ENCODE peak calls at places on chromosomes 7 and 10, in five cellular contexts. K is colonic mucosa, P is cardiac fibroblast, D is epithelial cell of esophagus, N is Peyer's patch. S is an unnamed sample.

GRCh38 chr7:74479961-74480829 is 26.5 kb downstream of the GTF2IRD1 start:
- DNase-seq in P (peak), D (peak), N (no peak), K (peak), S (no peak)

GRCh38 chr10:69636626-69637550 is 6.8 kb downstream of the FAM241B start:
- DNase-seq in N (no peak), P (peak), K (peak), D (peak), S (no peak)

GRCh38 chr7:104627516-104627915 is 299.1 kb downstream of the LHFPL3 start:
- DNase-seq in P (peak), D (peak), K (no peak), N (no peak), S (peak)

GRCh38 chr10:76491216-76491615 is 1059.8 kb downstream of the LRMDA start:
- DNase-seq in P (peak), N (no peak), D (peak), K (no peak), S (no peak)

GRCh38 chr10:126240483-126240882 is 147.8 kb downstream of the ADAM12 start:
- DNase-seq in K (no peak), N (no peak), D (no peak), P (no peak), S (no peak)

GRCh38 chr10:88092975-88093374 is 229.6 kb downstream of the PTEN start:
- DNase-seq in D (no peak), N (no peak), P (no peak), K (no peak), S (no peak)

GRCh38 chr10:98790817-98791216 is 344.1 kb upstream of the HPS1 start:
- DNase-seq in P (peak), K (no peak), N (no peak), D (peak), S (no peak)

GRCh38 chr7:141271451-141271850 is 197.6 kb downstream of the TMEM178B start:
- DNase-seq in K (no peak), P (no peak), D (no peak), N (no peak), S (no peak)

GRCh38 chr10:15262036-15262713 is 93.7 kb upstream of the NMT2 start:
- DNase-seq in K (peak), N (no peak), P (peak), D (peak), S (no peak)

GRCh38 chr10:29870522-29871044 is 188.8 kb downstream of the JCAD start:
- DNase-seq in N (no peak), P (no peak), K (no peak), D (no peak), S (no peak)

GRCh38 chr10:47349516-47349915 is 1.4 kb downstream of the RBP3 start:
- DNase-seq in K (no peak), P (no peak), D (no peak), N (no peak), S (no peak)

GRCh38 chr10:63266337-63267327 is 133.5 kb downstream of the NRBF2 start:
- DNase-seq in N (no peak), D (no peak), K (no peak), P (peak), S (no peak)

GRCh38 chr10:107740962-107741690 is 576.6 kb upstream of the SORCS1 start:
- DNase-seq in K (no peak), N (no peak), D (peak), P (peak), S (no peak)

GRCh38 chr7:155230169-155230593 is 67.5 kb upstream of the INSIG1 start:
- DNase-seq in D (peak), K (no peak), P (peak), N (no peak), S (no peak)

GRCh38 chr10:32239770-32240169 is 107.2 kb downstream of the EPC1 start:
- DNase-seq in P (peak), K (no peak), D (peak), N (no peak), S (no peak)

GRCh38 chr10:42998481-42999384 is 78.1 kb upstream of the RET start:
- DNase-seq in P (no peak), D (no peak), K (peak), N (no peak), S (no peak)

GRCh38 chr7:46716926-46717325 is 795.9 kb upstream of the IGFBP3 start:
- DNase-seq in N (no peak), D (no peak), K (no peak), P (no peak), S (no peak)

GRCh38 chr10:10209152-10209551 is 808.5 kb upstream of the CELF2 start:
- DNase-seq in P (peak), N (no peak), D (peak), K (peak), S (no peak)

GRCh38 chr7:115914951-115915350 is 115.6 kb downstream of the TFEC start:
- DNase-seq in N (no peak), P (no peak), D (no peak), K (no peak), S (no peak)

GRCh38 chr10:119253433-119254174 is 46.2 kb downstream of the GRK5 start:
- DNase-seq in P (peak), D (peak), N (no peak), K (peak), S (no peak)

GRCh38 chr7:44368885-44369284 is 43.5 kb upstream of the CAMK2B start:
- DNase-seq in P (peak), K (no peak), D (no peak), N (no peak), S (no peak)

GRCh38 chr7:45176091-45176490 is 18.5 kb downstream of the RAMP3 start:
- DNase-seq in D (no peak), P (no peak), N (no peak), K (no peak), S (no peak)

GRCh38 chr10:77027576-77027975 is 610.0 kb downstream of the KCNMA1 start:
- DNase-seq in N (no peak), K (no peak), D (no peak), P (no peak), S (no peak)

GRCh38 chr7:1854521-1855395 is 184.7 kb downstream of the ELFN1 start:
- DNase-seq in N (no peak), P (no peak), K (no peak), D (no peak), S (peak)

GRCh38 chr10:55668326-55668922 is 692.6 kb downstream of the ZWINT start:
- DNase-seq in K (no peak), N (no peak), P (no peak), D (peak), S (peak)

GRCh38 chr7:153193144-153193595 is 433.6 kb downstream of the ACTR3B start:
- DNase-seq in P (peak), D (peak), K (no peak), N (no peak), S (peak)

GRCh38 chr7:98240961-98241673 is 10.9 kb downstream of the TECPR1 start:
- DNase-seq in D (peak), N (peak), P (peak), K (peak), S (no peak)

GRCh38 chr10:74738985-74739567 is 87.3 kb upstream of the KAT6B start:
- DNase-seq in K (peak), N (peak), P (peak), D (peak), S (peak)

GRCh38 chr7:101663747-101664146 is 34.7 kb upstream of the MYL10 start:
- DNase-seq in K (no peak), D (no peak), N (no peak), P (no peak), S (no peak)

GRCh38 chr10:117311261-117311660 is 64.0 kb downstream of the PDZD8 start:
- DNase-seq in P (no peak), D (no peak), N (no peak), K (no peak), S (no peak)

GRCh38 chr7:22601812-22602568 is 102.0 kb upstream of the STEAP1B start:
- DNase-seq in P (peak), K (no peak), D (peak), N (no peak), S (no peak)

GRCh38 chr10:53521081-53521480 is 748.5 kb upstream of the MBL2 start:
- DNase-seq in D (no peak), N (no peak), K (no peak), P (no peak), S (no peak)

GRCh38 chr7:104272767-104273384 is 55.5 kb upstream of the LHFPL3 start:
- DNase-seq in P (peak), N (no peak), K (peak), D (peak), S (peak)

GRCh38 chr7:47622946-47623640 is 41.2 kb upstream of the TNS3 start:
- DNase-seq in N (no peak), D (peak), P (peak), K (no peak), S (no peak)

DNA sequence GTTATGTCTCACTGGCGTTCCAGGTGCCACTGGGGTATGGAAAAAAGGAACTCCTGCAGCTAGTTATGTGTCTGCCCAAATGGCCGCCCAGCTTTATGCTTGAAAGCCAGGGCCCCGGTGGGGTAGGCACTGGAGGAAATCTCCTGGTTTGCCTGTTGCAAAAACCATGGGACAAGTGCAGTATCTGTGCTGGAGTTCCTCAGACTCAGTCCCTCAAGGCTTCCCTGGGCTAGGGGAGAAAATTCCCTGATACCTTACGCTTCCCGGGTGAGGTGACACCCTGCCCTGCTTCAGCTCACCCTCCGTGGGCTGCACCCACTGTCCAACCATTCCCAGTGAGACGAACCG is 90.3 kb upstream of the CDK6 start:
- DNase-seq in P (no peak), N (no peak), D (no peak), K (no peak), S (no peak)
- H3K4me3 ChIP-seq in P (no peak), N (no peak), D (no peak), K (no peak), S (no peak)

DNA sequence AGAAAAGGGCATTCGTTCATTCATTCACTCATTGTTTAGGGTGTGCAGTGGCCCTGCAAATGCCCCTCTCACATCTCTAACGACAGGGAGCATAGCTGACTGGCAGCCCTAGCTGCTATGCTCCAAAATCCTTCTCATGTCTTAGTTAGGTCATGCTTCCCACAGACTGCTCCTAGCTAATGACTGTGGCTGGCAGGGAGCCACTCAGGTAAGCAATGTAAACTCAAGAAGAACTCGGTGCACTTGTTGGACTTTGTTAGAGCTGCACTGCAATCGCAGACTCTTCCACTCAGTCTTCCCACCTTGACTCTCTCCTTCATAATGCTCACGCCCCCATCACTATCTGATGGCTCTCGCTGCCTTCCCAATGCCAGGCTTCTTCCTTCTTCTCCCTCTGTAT is 24.1 kb downstream of the OR9A2 start:
- DNase-seq in P (no peak), D (no peak), N (no peak), K (peak), S (no peak)
- H3K4me3 ChIP-seq in P (no peak), D (no peak), N (no peak), K (no peak), S (peak)

DNA sequence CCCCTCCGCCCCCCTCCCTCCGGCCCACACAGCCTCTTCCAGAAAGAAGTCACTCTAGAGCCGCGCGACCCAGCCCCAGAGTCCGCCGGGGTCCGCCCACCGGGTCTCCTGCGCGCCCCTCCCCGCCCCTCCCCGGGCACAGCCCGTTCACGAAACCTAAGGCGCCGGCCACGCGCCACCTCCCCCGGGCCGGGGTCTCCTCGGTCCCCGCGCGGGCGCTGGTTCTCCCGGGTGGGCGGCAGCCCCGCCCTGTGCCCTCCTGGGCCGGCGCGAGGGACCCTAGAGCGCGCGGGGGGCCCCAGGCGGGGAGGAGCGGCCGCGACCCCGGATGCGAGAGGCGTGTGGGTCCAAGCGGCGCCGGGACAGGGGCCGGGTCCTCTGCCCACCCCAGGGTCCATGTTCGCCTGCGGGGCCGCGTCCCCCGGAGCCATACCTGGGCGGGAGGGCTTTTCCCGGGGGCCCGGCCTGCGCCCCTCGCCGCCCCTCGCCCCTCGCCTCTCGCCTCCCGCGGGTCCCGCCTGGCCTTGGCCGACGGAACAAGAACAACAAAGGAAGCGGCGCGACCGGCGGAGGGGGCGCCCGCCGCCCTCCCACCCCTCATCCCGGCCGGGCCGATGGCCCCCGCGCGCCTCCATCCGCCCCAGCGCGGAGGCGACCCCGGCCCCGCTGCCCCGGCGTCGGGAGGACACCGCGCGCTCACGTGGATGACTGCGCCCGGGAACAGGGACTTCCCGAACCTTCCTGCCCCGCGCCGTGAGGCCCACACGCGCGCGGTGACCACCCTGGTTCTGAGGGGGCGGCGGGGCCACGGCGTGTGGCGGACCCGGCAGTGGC is 348.0 kb downstream of the DNAJB6 start:
- DNase-seq in P (no peak), D (no peak), N (no peak), K (no peak), S (no peak)
- H3K4me3 ChIP-seq in P (no peak), D (no peak), N (no peak), K (no peak), S (no peak)

DNA sequence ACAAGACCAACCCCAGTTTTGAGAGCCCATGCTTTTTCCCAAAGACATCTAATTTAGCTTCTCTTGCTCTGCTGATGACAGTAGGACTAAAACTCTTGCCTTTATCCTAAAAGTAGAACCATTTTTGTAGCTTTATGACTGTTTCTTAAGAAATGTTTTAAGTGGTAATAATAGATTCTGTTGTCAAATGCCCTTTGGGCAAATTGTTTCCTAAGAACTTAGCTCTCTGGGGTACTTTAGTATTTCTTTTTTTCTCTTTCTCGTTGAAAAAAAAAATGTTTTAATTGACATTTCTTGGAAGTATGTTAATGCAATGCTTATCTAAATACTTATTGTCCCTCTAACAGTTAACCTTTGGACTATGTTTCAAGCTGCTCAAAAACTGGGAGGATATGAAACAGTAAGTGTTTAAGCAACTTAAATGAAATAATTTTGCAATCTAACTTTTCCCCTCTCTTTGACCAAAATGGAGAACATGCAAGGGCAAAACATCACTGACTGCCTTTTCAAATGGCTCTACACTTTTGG is 157.5 kb downstream of the ARID5B start:
- DNase-seq in P (no peak), D (no peak), N (no peak), K (no peak), S (no peak)
- H3K4me3 ChIP-seq in P (no peak), D (no peak), N (no peak), K (no peak), S (no peak)

GRCh38 chr7:30313793-30314192 is 29.4 kb downstream of the ZNRF2 start:
- DNase-seq in N (no peak), D (no peak), K (no peak), P (no peak), S (no peak)
- H3K4me3 ChIP-seq in N (no peak), D (no peak), K (no peak), P (no peak), S (no peak)

DNA sequence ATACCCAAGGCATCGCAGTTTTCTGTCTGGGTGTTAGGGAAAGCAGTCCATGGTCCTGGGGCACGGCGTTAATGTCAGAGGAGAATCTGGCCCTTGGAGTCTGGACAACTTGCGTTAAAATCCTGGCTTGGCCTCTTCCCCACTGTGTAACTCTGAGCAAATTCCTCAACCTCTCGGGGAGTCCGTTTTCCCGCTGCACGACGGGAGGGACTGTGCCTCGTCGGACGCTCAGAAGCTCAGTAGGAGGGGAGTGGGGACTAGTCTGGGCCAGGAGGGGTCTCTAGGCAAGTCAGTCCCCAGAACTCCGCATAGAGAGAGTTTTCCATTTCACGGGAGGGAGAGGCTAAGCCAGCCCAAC is 6.6 kb upstream of the EVX1 start:
- DNase-seq in P (no peak), D (no peak), K (no peak), N (no peak), S (no peak)
- H3K4me3 ChIP-seq in P (peak), D (no peak), K (peak), N (peak), S (peak)

GRCh38 chr10:33559105-33559504 is 224.6 kb upstream of the NRP1 start:
- DNase-seq in K (no peak), N (no peak), P (peak), D (peak), S (peak)
- H3K4me3 ChIP-seq in K (no peak), N (no peak), P (no peak), D (no peak), S (no peak)

S was measured in Jurkat, Clone E6-1.